ENCODE peak calls at places on chromosomes 5 and 9, in four cellular contexts. J is cardiac muscle cell, U is neural progenitor cell, E is psoas muscle. S is an unnamed sample. For H3K36me3, the result is how much of the 10 kb centered on the place peaks cover.

GRCh38 chr5:74916831-74917710 is 50.9 kb upstream of the FAM169A start:
- DNase-seq in J (no peak), U (no peak), E (no peak), S (no peak)

GRCh38 chr5:158837908-158838307 is 261.8 kb downstream of the EBF1 start:
- DNase-seq in J (no peak), U (no peak), E (peak), S (no peak)

GRCh38 chr5:45737153-45737552 is 41.0 kb upstream of the HCN1 start:
- DNase-seq in J (no peak), U (no peak), E (no peak), S (no peak)

GRCh38 chr5:151058891-151059611 is 21.8 kb downstream of the TNIP1 start:
- DNase-seq in J (no peak), U (no peak), E (peak), S (no peak)

GRCh38 chr5:174317261-174317894 is 271.9 kb downstream of the NSG2 start:
- DNase-seq in J (peak), U (peak), E (peak), S (no peak)

GRCh38 chr9:33752130-33752637 is 43.2 kb upstream of the PRSS3 start:
- DNase-seq in J (no peak), U (no peak), E (no peak), S (no peak)

GRCh38 chr5:112787261-112787660 is 49.6 kb downstream of the APC start:
- DNase-seq in J (no peak), U (no peak), E (no peak), S (no peak)

GRCh38 chr5:155753943-155754581 is 572.9 kb upstream of the SGCD start:
- DNase-seq in J (no peak), U (no peak), E (no peak), S (no peak)

GRCh38 chr5:160312960-160313734 is 783 bp upstream of the CCNJL start:
- DNase-seq in J (no peak), U (peak), E (no peak), S (no peak)

GRCh38 chr5:14209836-14210235 is 66.7 kb downstream of the TRIO start:
- DNase-seq in J (no peak), U (no peak), E (no peak), S (no peak)

GRCh38 chr9:92108122-92108521 is 7.1 kb downstream of the SPTLC1 start:
- DNase-seq in J (no peak), U (no peak), E (no peak), S (no peak)
- H3K36me3 ChIP-seq in J (under half), U (under half), E (under half), S (under half)

GRCh38 chr5:68964679-68965078 is 129.1 kb upstream of the SLC30A5 start:
- DNase-seq in J (no peak), U (no peak), E (no peak), S (no peak)

GRCh38 chr5:68973696-68974095 is 120.1 kb upstream of the SLC30A5 start:
- DNase-seq in J (no peak), U (no peak), E (no peak), S (no peak)

GRCh38 chr5:68965926-68966325 is 127.9 kb upstream of the SLC30A5 start:
- DNase-seq in J (no peak), U (no peak), E (no peak), S (no peak)

GRCh38 chr5:68968426-68968825 is 125.4 kb upstream of the SLC30A5 start:
- DNase-seq in J (no peak), U (no peak), E (no peak), S (no peak)

GRCh38 chr5:68970617-68971016 is 123.2 kb upstream of the SLC30A5 start:
- DNase-seq in J (no peak), U (no peak), E (no peak), S (no peak)
- TF ChIP-seq CTCF in J (no peak), U (no peak), E (no peak), S (no peak)

GRCh38 chr5:87282254-87282653 is 14.6 kb downstream of the RASA1 start:
- DNase-seq in J (no peak), U (no peak), E (no peak), S (no peak)

GRCh38 chr5:87277279-87277835 is 9.7 kb downstream of the RASA1 start:
- DNase-seq in J (no peak), U (no peak), E (no peak), S (no peak)

GRCh38 chr5:87276655-87277054 is 9.0 kb downstream of the RASA1 start:
- DNase-seq in J (no peak), U (no peak), E (no peak), S (no peak)
- H3K36me3 ChIP-seq in J (under half), U (under half), E (under half), S (under half)

DNA sequence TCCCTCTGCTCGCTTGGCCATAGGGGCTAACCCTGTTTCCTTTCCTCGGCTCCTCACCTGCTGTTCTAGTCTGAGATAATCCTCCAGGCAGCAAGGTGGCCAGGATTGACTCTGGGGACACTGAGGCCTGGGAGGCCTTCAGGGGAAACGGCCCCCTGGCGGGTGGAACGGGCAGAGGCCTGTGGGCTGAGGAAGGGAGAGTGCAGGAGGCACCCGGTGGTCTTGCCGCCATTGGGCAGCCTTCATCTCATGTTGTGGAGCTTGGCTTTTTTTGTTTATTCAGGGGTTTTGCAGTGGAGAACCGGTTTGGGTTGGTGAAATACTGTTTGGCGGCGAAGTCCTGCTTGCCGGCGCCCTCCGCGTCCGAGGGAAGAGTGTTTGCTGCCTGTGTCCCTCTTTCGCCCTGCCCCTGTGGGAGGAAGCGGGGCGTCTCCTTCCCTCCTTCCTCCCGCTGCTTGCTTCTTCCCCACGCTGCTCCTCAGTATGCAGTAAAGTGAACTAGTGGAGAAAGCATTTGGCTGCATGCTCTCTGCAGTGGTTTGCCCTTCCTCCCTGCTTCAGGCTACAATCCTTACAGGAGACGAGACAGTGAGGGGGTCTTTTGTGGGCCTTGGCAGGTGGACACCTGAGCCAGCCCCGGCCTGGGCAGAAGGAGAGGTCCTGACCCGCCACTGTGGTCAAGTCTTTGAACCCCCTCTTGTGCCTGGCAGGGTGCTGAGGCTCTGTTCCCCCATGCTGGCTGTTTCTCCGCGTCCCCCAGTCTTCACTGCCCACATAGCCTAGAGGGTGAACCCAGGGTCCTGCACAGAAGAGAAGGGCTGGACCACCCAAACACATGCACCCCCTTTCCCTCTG is 30.8 kb upstream of the PRDM12 start:
- DNase-seq in J (no peak), U (no peak), E (peak), S (no peak)
- TF ChIP-seq CTCF in J (no peak), U (no peak), E (no peak), S (no peak)